ENCODE peak calls at places on chromosome 13, in five cellular contexts. T is IMR-90; V is tibial artery; X is CD4-positive, alpha-beta T cell; O is K562. S is an unnamed sample.

GRCh38 chr13:30111810-30112209 is 195.5 kb downstream of the KATNAL1 start:
- DNase-seq in T (no peak), V (no peak), X (no peak), O (no peak), S (no peak)

GRCh38 chr13:73216381-73216831 is 157.6 kb downstream of the KLF5 start:
- DNase-seq in T (no peak), V (no peak), X (no peak), O (no peak), S (no peak)

GRCh38 chr13:67023088-67023893 is 206.8 kb downstream of the PCDH9 start:
- DNase-seq in T (peak; percentile 82), V (no peak), X (no peak), O (no peak), S (no peak)

GRCh38 chr13:87128006-87128405 is 543.2 kb upstream of the SLITRK5 start:
- DNase-seq in T (peak; percentile 24), V (no peak), X (no peak), O (no peak), S (no peak)

GRCh38 chr13:108003626-108004025 is 211.7 kb downstream of the LIG4 start:
- DNase-seq in T (no peak), V (no peak), X (no peak), O (no peak), S (no peak)

GRCh38 chr13:113656015-113656588 is 1.9 kb downstream of the ATP4B start:
- DNase-seq in T (no peak), V (peak; percentile 43), X (no peak), O (no peak), S (peak; percentile 66)

GRCh38 chr13:25489238-25489637 is 117.5 kb downstream of the ATP8A2 start:
- DNase-seq in T (no peak), V (no peak), X (no peak), O (no peak), S (no peak)

GRCh38 chr13:36954542-36954941 is 34.5 kb upstream of the SMAD9 start:
- DNase-seq in T (peak; percentile 1), V (no peak), X (no peak), O (no peak), S (no peak)

GRCh38 chr13:25633108-25633507 is 261.3 kb downstream of the ATP8A2 start:
- DNase-seq in T (no peak), V (no peak), X (no peak), O (no peak), S (no peak)

GRCh38 chr13:112107289-112107688 is 40.3 kb downstream of the SOX1 start:
- DNase-seq in T (no peak), V (no peak), X (no peak), O (no peak), S (no peak)

GRCh38 chr13:77737583-77738200 is 40.2 kb downstream of the SLAIN1 start:
- DNase-seq in T (no peak), V (no peak), X (no peak), O (no peak), S (no peak)

GRCh38 chr13:32426191-32426980 is 1.5 kb downstream of the N4BP2L1 start:
- DNase-seq in T (no peak), V (no peak), X (peak; percentile 28), O (no peak), S (no peak)

GRCh38 chr13:73273737-73274136 is 214.9 kb downstream of the KLF5 start:
- DNase-seq in T (peak; percentile 89), V (no peak), X (no peak), O (no peak), S (no peak)

GRCh38 chr13:64817721-64818120 is 2412.4 kb downstream of the PCDH9 start:
- DNase-seq in T (peak; percentile 36), V (no peak), X (no peak), O (no peak), S (no peak)

GRCh38 chr13:78228940-78229339 is 310.3 kb upstream of the EDNRB start:
- DNase-seq in T (no peak), V (no peak), X (no peak), O (no peak), S (no peak)

GRCh38 chr13:46783504-46783903 is 13.5 kb downstream of the ESD start:
- DNase-seq in T (no peak), V (no peak), X (no peak), O (no peak), S (no peak)

GRCh38 chr13:31174018-31174417 is 12.3 kb upstream of the HSPH1 start:
- DNase-seq in T (peak; percentile 77), V (no peak), X (no peak), O (no peak), S (no peak)

GRCh38 chr13:44713793-44714469 is 137.8 kb upstream of the TSC22D1 start:
- DNase-seq in T (peak; percentile 94), V (no peak), X (no peak), O (no peak), S (no peak)

GRCh38 chr13:99656843-99657506 is 155.7 kb downstream of the TM9SF2 start:
- DNase-seq in T (no peak), V (no peak), X (peak; percentile 14), O (no peak), S (no peak)

GRCh38 chr13:57946361-57946760 is 314.8 kb downstream of the PCDH17 start:
- DNase-seq in T (no peak), V (no peak), X (no peak), O (no peak), S (no peak)

GRCh38 chr13:40974460-40975407 is 44.4 kb downstream of the ELF1 start:
- DNase-seq in T (peak; percentile 66), V (no peak), X (peak; percentile 19), O (peak; percentile 46), S (no peak)

GRCh38 chr13:46010148-46010547 is 42.4 kb downstream of the ZC3H13 start:
- DNase-seq in T (no peak), V (no peak), X (no peak), O (no peak), S (no peak)

GRCh38 chr13:66218583-66218982 is 1011.6 kb downstream of the PCDH9 start:
- DNase-seq in T (no peak), V (no peak), X (no peak), O (no peak), S (no peak)

GRCh38 chr13:47680752-47681151 is 320.3 kb downstream of the SUCLA2 start:
- DNase-seq in T (peak; percentile 50), V (no peak), X (no peak), O (no peak), S (no peak)

GRCh38 chr13:111215081-111216047 is 100.3 kb downstream of the ARHGEF7 start:
- DNase-seq in T (no peak), V (no peak), X (no peak), O (no peak), S (no peak)

GRCh38 chr13:109785892-109786450 is 412 bp downstream of the IRS2 start:
- DNase-seq in T (no peak), V (no peak), X (no peak), O (peak; percentile 47), S (no peak)

GRCh38 chr13:113786262-113786841 is 27.3 kb downstream of the TMEM255B start:
- DNase-seq in T (peak; percentile 76), V (peak; percentile 13), X (no peak), O (no peak), S (no peak)

GRCh38 chr13:26943748-26944147 is 183.2 kb upstream of the GPR12 start:
- DNase-seq in T (no peak), V (no peak), X (no peak), O (no peak), S (no peak)

GRCh38 chr13:60411983-60412382 is 15.0 kb downstream of the TDRD3 start:
- DNase-seq in T (no peak), V (no peak), X (no peak), O (no peak), S (no peak)

DNA sequence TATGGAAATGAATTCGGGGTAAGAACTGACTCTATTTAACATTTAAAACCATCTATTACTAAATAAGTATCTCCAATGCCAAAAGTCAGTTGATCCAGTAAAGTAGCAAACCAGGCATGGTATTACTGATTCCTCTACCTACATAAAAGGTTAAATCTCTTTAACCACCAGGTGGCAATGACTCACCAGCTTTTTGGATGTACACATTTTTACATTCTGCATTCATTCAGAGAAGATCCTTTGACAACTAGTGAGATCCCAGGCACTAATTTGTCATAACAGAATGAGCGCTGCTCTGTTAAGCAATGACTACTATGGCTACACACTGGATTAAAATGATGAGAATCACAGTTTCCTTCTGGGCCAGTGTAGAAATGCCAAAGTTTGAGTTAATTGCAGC is 329.8 kb upstream of the GPC6 start:
- DNase-seq in T (peak; percentile 21), V (no peak), X (no peak), O (no peak), S (no peak)
- TF ChIP-seq CTCF in T (no peak), V (no peak), X (no peak), O (no peak), S (peak; percentile 65)

GRCh38 chr13:27953671-27954405 is 15.3 kb downstream of the CDX2 start:
- DNase-seq in T (peak; percentile 55), V (no peak), X (peak; percentile 18), O (peak; percentile 56), S (peak; percentile 90)
- TF ChIP-seq CTCF in T (peak; percentile 81), V (peak; percentile 74), X (peak; percentile 50), O (peak; percentile 68), S (peak; percentile 97)

GRCh38 chr13:50576156-50576555 is 267.3 kb downstream of the DLEU7 start:
- DNase-seq in T (no peak), V (no peak), X (no peak), O (no peak), S (no peak)

GRCh38 chr13:50581586-50582196 is 261.8 kb downstream of the DLEU7 start:
- DNase-seq in T (no peak), V (no peak), X (no peak), O (no peak), S (no peak)

GRCh38 chr13:50577806-50578205 is 265.7 kb downstream of the DLEU7 start:
- DNase-seq in T (no peak), V (no peak), X (no peak), O (no peak), S (no peak)

GRCh38 chr13:50584856-50585580 is 258.5 kb downstream of the DLEU7 start:
- DNase-seq in T (no peak), V (no peak), X (no peak), O (no peak), S (no peak)

DNA sequence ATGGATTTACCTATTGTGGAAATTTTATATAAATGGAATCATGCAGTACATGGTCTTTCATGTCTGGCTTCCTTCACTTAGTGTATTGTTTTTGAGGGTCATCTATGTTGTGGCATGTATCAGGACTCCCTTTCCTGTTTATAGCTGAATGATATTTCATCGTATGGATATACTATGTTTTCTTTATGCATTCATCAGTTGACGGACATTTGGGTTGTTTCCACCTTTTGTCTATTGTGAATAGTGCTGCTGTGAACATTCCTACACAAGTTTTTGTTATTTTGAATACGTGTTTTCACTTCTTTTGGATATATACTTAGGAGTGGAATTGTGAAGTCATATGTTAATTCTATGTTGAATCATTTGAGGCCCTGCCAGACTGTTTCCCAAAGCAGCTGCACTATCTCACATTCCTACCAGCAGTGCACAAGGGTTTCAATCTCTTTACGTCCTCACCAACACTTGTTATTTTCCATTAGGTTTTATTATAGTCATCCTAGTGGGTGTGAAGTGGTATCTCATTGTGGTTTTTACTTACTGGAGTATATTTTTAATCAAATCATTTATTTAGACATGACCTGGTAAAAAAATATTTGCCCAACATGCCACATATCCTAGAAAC is 262.7 kb downstream of the DLEU7 start:
- DNase-seq in T (peak; percentile 80), V (no peak), X (no peak), O (no peak), S (no peak)
- TF ChIP-seq CTCF in T (peak; percentile 31), V (no peak), X (no peak), O (no peak), S (no peak)

GRCh38 chr13:98374750-98375149 is 197.7 kb upstream of the RNF113B start:
- DNase-seq in T (no peak), V (no peak), X (no peak), O (no peak), S (no peak)
- TF ChIP-seq CTCF in T (no peak), V (no peak), X (no peak), O (no peak), S (no peak)

GRCh38 chr13:23778007-23778687 is 111.1 kb downstream of the MIPEP start:
- DNase-seq in T (peak; percentile 83), V (no peak), X (no peak), O (no peak), S (no peak)
- TF ChIP-seq CTCF in T (peak; percentile 35), V (no peak), X (peak; percentile 12), O (no peak), S (no peak)

S was measured in type B pancreatic cell.